ENCODE peak calls at places on chromosomes 3 and 15, in eight cellular contexts. T, P, E, V, C, K, R and O are unnamed samples.

GRCh38 chr3:63613561-63613960 is 38.9 kb upstream of the SNTN start:
- DNase-seq in K (no peak), V (no peak), E (no peak), C (no peak), R (no peak), T (no peak), P (no peak), O (peak; percentile 6)

GRCh38 chr3:168121175-168121853 is 25.6 kb upstream of the GOLIM4 start:
- DNase-seq in P (no peak), R (no peak), V (no peak), T (peak; percentile 82), K (no peak), C (peak; percentile 3), E (no peak), O (no peak)

GRCh38 chr3:80643421-80643820 is 875.6 kb upstream of the ROBO1 start:
- DNase-seq in T (no peak), R (no peak), C (no peak), P (no peak), V (no peak), E (no peak), K (no peak), O (no peak)

GRCh38 chr15:41544650-41545015 is 576 bp upstream of the RPAP1 start:
- DNase-seq in T (no peak), K (no peak), C (no peak), R (no peak), V (no peak), P (no peak), E (no peak), O (no peak)

GRCh38 chr15:32718822-32719716 is 1.3 kb downstream of the GREM1 start:
- DNase-seq in R (no peak), C (peak; percentile 18), K (no peak), V (no peak), E (no peak), T (no peak), P (no peak), O (no peak)

GRCh38 chr3:172760406-172760805 is 9.9 kb downstream of the ECT2 start:
- DNase-seq in T (peak; percentile 83), C (no peak), P (no peak), K (no peak), V (no peak), E (no peak), R (no peak), O (peak; percentile 65)

GRCh38 chr3:99869621-99870020 is 52.0 kb downstream of the CMSS1 start:
- DNase-seq in E (no peak), T (no peak), P (no peak), R (no peak), V (no peak), K (no peak), C (no peak), O (no peak)

GRCh38 chr3:67083277-67083676 is 85.2 kb downstream of the KBTBD8 start:
- DNase-seq in K (no peak), P (no peak), V (no peak), T (peak; percentile 8), E (peak; percentile 13), R (peak; percentile 10), C (no peak), O (no peak)